ENCODE peak calls at places on chromosomes 16 and 17, in five cellular contexts. B is LoVo; Q is body of pancreas; T is stimulated activated naive CD4-positive, alpha-beta T cell; O is stimulated activated CD4-positive, alpha-beta T cell treated with anti-CD3 and anti-CD28 coated beads, Interleukin-4, amount 100 ng/mL, for 4 hours. X is an unnamed sample.

GRCh38 chr17:74632597-74632996 is 9.1 kb upstream of the CD300E start:
- DNase-seq in B (no peak), Q (no peak), T (no peak), O (no peak), X (no peak)

GRCh38 chr16:3074860-3075545 is 9.6 kb downstream of the IL32 start:
- DNase-seq in B (no peak), Q (no peak), T (peak; percentile 90), O (peak; percentile 50), X (peak; percentile 41)

GRCh38 chr16:86712158-86713009 is 134.0 kb downstream of the FOXL1 start:
- DNase-seq in B (no peak), Q (no peak), T (no peak), O (no peak), X (no peak)

GRCh38 chr16:180921-181667 is 835 bp downstream of the HBQ1 start:
- DNase-seq in B (peak; percentile 58), Q (peak; percentile 78), T (peak; percentile 84), O (peak; percentile 83), X (peak; percentile 75)

GRCh38 chr16:66426112-66427035 is 721 bp upstream of the BEAN1 start:
- DNase-seq in B (no peak), Q (no peak), T (no peak), O (no peak), X (no peak)

GRCh38 chr16:17555176-17555575 is 84.4 kb upstream of the XYLT1 start:
- DNase-seq in B (no peak), Q (no peak), T (no peak), O (no peak), X (no peak)

GRCh38 chr16:89993377-89993776 is 25.9 kb downstream of the DBNDD1 start:
- DNase-seq in B (no peak), Q (no peak), T (no peak), O (no peak), X (no peak)

GRCh38 chr16:79261461-79261860 is 339.1 kb downstream of the MAF start:
- DNase-seq in B (no peak), Q (peak; percentile 36), T (no peak), O (peak; percentile 49), X (no peak)

GRCh38 chr16:53945996-53946395 is 242.0 kb downstream of the FTO start:
- DNase-seq in B (no peak), Q (peak; percentile 23), T (no peak), O (no peak), X (no peak)

GRCh38 chr17:65231086-65231485 is 93.9 kb downstream of the RGS9 start:
- DNase-seq in B (no peak), Q (no peak), T (no peak), O (no peak), X (no peak)

GRCh38 chr16:67000384-67001158 is 12.2 kb downstream of the CES4A start:
- DNase-seq in B (peak; percentile 36), Q (peak; percentile 85), T (peak; percentile 65), O (peak; percentile 54), X (peak; percentile 26)

GRCh38 chr16:9845661-9846361 is 336.4 kb downstream of the GRIN2A start:
- DNase-seq in B (no peak), Q (no peak), T (no peak), O (no peak), X (no peak)

GRCh38 chr16:9134739-9135138 is 43.3 kb downstream of the HAPSTR1 start:
- DNase-seq in B (no peak), Q (peak; percentile 62), T (peak; percentile 42), O (peak; percentile 50), X (peak; percentile 46)

GRCh38 chr17:17372856-17373520 is 69.8 kb downstream of the NT5M start:
- DNase-seq in B (no peak), Q (no peak), T (no peak), O (no peak), X (no peak)

GRCh38 chr17:44002141-44002848 is 2.1 kb upstream of the NAGS start:
- DNase-seq in B (no peak), Q (no peak), T (no peak), O (no peak), X (no peak)

GRCh38 chr17:34220776-34221390 is 34.2 kb upstream of the CCL2 start:
- DNase-seq in B (no peak), Q (no peak), T (no peak), O (no peak), X (no peak)

GRCh38 chr16:68790944-68791343 is 52.4 kb upstream of the TANGO6 start:
- DNase-seq in B (no peak), Q (no peak), T (no peak), O (no peak), X (no peak)

GRCh38 chr16:54265558-54266213 is 20.9 kb downstream of the IRX3 start:
- DNase-seq in B (no peak), Q (no peak), T (no peak), O (no peak), X (no peak)

GRCh38 chr17:32993977-32994376 is 2.3 kb downstream of the SPACA3 start:
- DNase-seq in B (no peak), Q (no peak), T (no peak), O (no peak), X (no peak)

GRCh38 chr16:68800257-68800875 is 43.0 kb upstream of the TANGO6 start:
- DNase-seq in B (peak; percentile 59), Q (peak; percentile 71), T (peak; percentile 30), O (peak; percentile 19), X (peak; percentile 60)

GRCh38 chr16:82773018-82773417 is 146.2 kb downstream of the CDH13 start:
- DNase-seq in B (no peak), Q (no peak), T (no peak), O (no peak), X (no peak)

GRCh38 chr17:4142107-4142900 is 526 bp downstream of the ZZEF1 start:
- DNase-seq in B (no peak), Q (peak; percentile 50), T (no peak), O (peak; percentile 18), X (no peak)

GRCh38 chr16:63913278-63913677 is 1208.6 kb downstream of the CDH11 start:
- DNase-seq in B (no peak), Q (no peak), T (no peak), O (no peak), X (no peak)

GRCh38 chr17:27381007-27381501 is 75.2 kb upstream of the KSR1 start:
- DNase-seq in B (peak; percentile 61), Q (peak; percentile 69), T (peak; percentile 28), O (peak; percentile 77), X (peak; percentile 59)

GRCh38 chr17:43431741-43432523 is 33.1 kb downstream of the ARL4D start:
- DNase-seq in B (no peak), Q (no peak), T (no peak), O (no peak), X (no peak)

GRCh38 chr17:64741924-64742670 is 80.0 kb upstream of the SMURF2 start:
- DNase-seq in B (no peak), Q (peak; percentile 9), T (no peak), O (no peak), X (no peak)

GRCh38 chr16:20792216-20792615 is 14.1 kb downstream of the ERI2 start:
- DNase-seq in B (no peak), Q (no peak), T (no peak), O (no peak), X (no peak)

GRCh38 chr16:85609539-85609938 is 3.6 kb upstream of the GSE1 start:
- DNase-seq in B (no peak), Q (no peak), T (no peak), O (no peak), X (no peak)

GRCh38 chr17:50495217-50495823 is 12.9 kb upstream of the MYCBPAP start:
- DNase-seq in B (no peak), Q (no peak), T (no peak), O (no peak), X (no peak)

GRCh38 chr16:24036038-24036543 is 200.3 kb downstream of the PRKCB start:
- DNase-seq in B (no peak), Q (no peak), T (no peak), O (no peak), X (no peak)

GRCh38 chr17:20189322-20189721 is 180.2 kb downstream of the SPECC1 start:
- DNase-seq in B (no peak), Q (no peak), T (no peak), O (no peak), X (no peak)

GRCh38 chr17:19766421-19767270 is 18.5 kb upstream of the ALDH3A1 start:
- DNase-seq in B (peak; percentile 73), Q (peak; percentile 83), T (peak; percentile 74), O (peak; percentile 82), X (peak; percentile 68)

GRCh38 chr17:48314716-48315115 is 115.3 kb downstream of the SKAP1 start:
- DNase-seq in B (no peak), Q (no peak), T (no peak), O (no peak), X (no peak)

GRCh38 chr17:31216053-31216751 is 80.8 kb downstream of the OMG start:
- DNase-seq in B (peak; percentile 39), Q (no peak), T (peak; percentile 31), O (no peak), X (no peak)